ENCODE peak calls at places on chromosomes 3 and 15, in ten cellular contexts. E is A549; W is tibial artery; C is tibial nerve; K is fibroblast of lung; P is CD8-positive, alpha-beta T cell; L is AG10803; D is astrocyte of the spinal cord; Z is cardiac fibroblast; T is HFF-Myc. Y is an unnamed sample.

GRCh38 chr15:41585140-41586047 is 26.4 kb downstream of the TYRO3 start:
- DNase-seq in E (peak), D (peak), C (no peak), Z (peak), L (peak), T (no peak), K (peak), W (no peak), P (peak), Y (peak)

GRCh38 chr3:23667536-23668429 is 138.0 kb upstream of the UBE2E1 start:
- DNase-seq in C (no peak), W (no peak), Z (peak), L (no peak), P (no peak), D (peak), T (no peak), E (peak), K (peak), Y (no peak)

GRCh38 chr15:66919421-66919820 is 146.0 kb upstream of the SMAD3 start:
- DNase-seq in P (no peak), D (no peak), T (no peak), L (no peak), W (peak), E (no peak), Z (no peak), C (no peak), K (peak), Y (no peak)

GRCh38 chr3:136937886-136938285 is 19.9 kb upstream of the IL20RB start:
- DNase-seq in P (no peak), C (no peak), W (no peak), K (no peak), L (no peak), D (no peak), E (no peak), Z (peak), T (no peak), Y (no peak)

GRCh38 chr15:50907866-50908208 is 646 bp upstream of the AP4E1 start:
- DNase-seq in T (no peak), K (peak), Z (peak), W (no peak), C (no peak), E (peak), D (peak), P (peak), L (peak), Y (peak)

GRCh38 chr3:142886938-142887337 is 1.9 kb downstream of the PCOLCE2 start:
- DNase-seq in L (peak), D (peak), C (no peak), E (peak), P (no peak), K (peak), W (no peak), Z (peak), T (no peak), Y (peak)

GRCh38 chr15:50190166-50190570 is 8.2 kb downstream of the SLC27A2 start:
- DNase-seq in P (no peak), W (no peak), C (no peak), L (no peak), E (no peak), Z (no peak), D (no peak), K (no peak), T (no peak), Y (no peak)

GRCh38 chr15:60548101-60548500 is 69.2 kb upstream of the ICE2 start:
- DNase-seq in T (no peak), K (no peak), D (no peak), Z (no peak), P (peak), W (no peak), L (no peak), C (no peak), E (no peak), Y (no peak)

GRCh38 chr3:54211097-54211496 is 88.7 kb downstream of the CACNA2D3 start:
- DNase-seq in C (no peak), P (no peak), E (no peak), K (no peak), D (no peak), L (no peak), Z (no peak), W (no peak), T (no peak), Y (peak)

GRCh38 chr3:190301591-190301990 is 20.7 kb downstream of the CLDN1 start:
- DNase-seq in E (no peak), P (no peak), D (no peak), T (no peak), K (no peak), Z (peak), W (no peak), C (no peak), L (no peak), Y (peak)

GRCh38 chr3:65814883-65815578 is 223.7 kb downstream of the MAGI1 start:
- DNase-seq in E (no peak), D (no peak), W (no peak), C (no peak), T (no peak), L (no peak), Z (no peak), K (no peak), P (no peak), Y (no peak)

GRCh38 chr15:85475317-85475701 is 94.9 kb downstream of the AKAP13 start:
- DNase-seq in D (no peak), W (no peak), T (no peak), P (no peak), K (no peak), C (no peak), L (peak), Z (no peak), E (no peak), Y (no peak)

GRCh38 chr3:49841126-49841525 is 15.2 kb downstream of the TRAIP start:
- DNase-seq in E (peak), L (no peak), T (no peak), Z (peak), W (no peak), D (peak), C (no peak), P (no peak), K (no peak), Y (peak)

GRCh38 chr15:68676926-68677325 is 98.1 kb downstream of the CORO2B start:
- DNase-seq in T (no peak), P (no peak), W (no peak), C (no peak), K (no peak), D (no peak), Z (no peak), E (no peak), L (no peak), Y (no peak)

GRCh38 chr3:100665230-100665629 is 44.1 kb upstream of the TFG start:
- DNase-seq in T (no peak), W (no peak), D (no peak), Z (no peak), K (no peak), E (no peak), L (no peak), C (no peak), P (no peak), Y (no peak)

GRCh38 chr3:161423911-161424522 is 52.7 kb upstream of the SPTSSB start:
- DNase-seq in P (no peak), E (peak), D (peak), K (peak), L (peak), Z (peak), W (no peak), T (peak), C (no peak), Y (peak)

GRCh38 chr3:164302622-164303021 is 775.7 kb downstream of the SI start:
- DNase-seq in P (no peak), C (no peak), D (no peak), Z (no peak), E (no peak), K (no peak), L (no peak), T (no peak), W (no peak), Y (no peak)

GRCh38 chr3:125061170-125061569 is 5.4 kb upstream of the HEG1 start:
- DNase-seq in W (peak), T (no peak), C (peak), K (peak), D (no peak), L (peak), Z (peak), E (no peak), P (no peak), Y (peak)

GRCh38 chr3:107217161-107217560 is 160.1 kb upstream of the CCDC54 start:
- DNase-seq in P (no peak), C (no peak), Z (peak), L (peak), T (no peak), K (peak), D (peak), W (no peak), E (peak), Y (peak)

GRCh38 chr3:193391902-193392301 is 13.3 kb upstream of the ATP13A5 start:
- DNase-seq in L (no peak), Z (no peak), D (peak), C (no peak), W (no peak), K (peak), E (no peak), P (no peak), T (peak), Y (peak)

GRCh38 chr3:115110830-115111229 is 36.3 kb downstream of the ZBTB20 start:
- DNase-seq in T (no peak), W (no peak), L (no peak), K (no peak), Z (no peak), P (no peak), C (no peak), E (no peak), D (no peak), Y (no peak)

GRCh38 chr3:114558271-114558670 is 264.4 kb downstream of the TIGIT start:
- DNase-seq in K (peak), E (no peak), L (peak), P (no peak), Z (peak), W (no peak), T (no peak), D (no peak), C (no peak), Y (peak)

GRCh38 chr3:149771652-149772271 is 19.5 kb upstream of the COMMD2 start:
- DNase-seq in C (peak), T (no peak), Z (peak), D (peak), L (peak), W (no peak), E (peak), K (peak), P (peak), Y (peak)

DNA sequence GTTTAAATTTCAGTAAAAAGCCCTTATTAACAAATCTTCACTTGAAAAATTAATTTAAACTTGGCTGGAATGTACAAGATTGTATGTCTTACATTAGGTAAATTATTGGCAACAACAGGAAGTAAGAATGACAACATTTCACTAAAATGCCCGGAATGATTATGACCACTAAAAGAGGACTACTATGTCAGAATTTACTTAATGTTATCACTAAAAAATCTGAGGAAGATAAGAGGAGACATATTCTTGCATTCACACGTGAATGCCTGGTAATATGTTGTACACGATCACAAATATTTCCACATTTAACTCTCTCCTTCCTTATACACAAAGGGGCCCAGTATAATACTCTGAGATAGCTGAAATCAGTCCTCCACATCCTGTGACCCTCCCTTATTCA is 29.7 kb downstream of the VGLL3 start:
- DNase-seq in E (no peak), T (no peak), P (no peak), K (peak), W (no peak), D (no peak), C (no peak), Z (peak), L (no peak), Y (peak)
- H3K4me3 ChIP-seq in E (no peak), T (no peak), P (no peak), K (no peak), W (no peak), D (no peak), C (no peak), Z (no peak), L (no peak), Y (no peak)

GRCh38 chr15:77096541-77096940 is 25.6 kb upstream of the TSPAN3 start:
- DNase-seq in K (no peak), W (no peak), T (no peak), L (no peak), D (no peak), E (no peak), P (no peak), Z (no peak), C (no peak), Y (no peak)
- TF ChIP-seq CTCF in K (no peak), W (no peak), T (no peak), L (no peak), D (no peak), E (no peak), P (no peak), Z (no peak), C (no peak), Y (no peak)

GRCh38 chr15:26628879-26629529 is 143.9 kb downstream of the GABRB3 start:
- DNase-seq in Z (no peak), D (no peak), W (peak), P (no peak), E (peak), K (peak), L (peak), T (peak), C (peak), Y (no peak)
- H3K4me3 ChIP-seq in Z (no peak), D (no peak), W (peak), P (no peak), E (peak), K (peak), L (peak), T (peak), C (peak), Y (no peak)

GRCh38 chr3:9808345-9809037 is 1.6 kb upstream of the TTLL3 start:
- DNase-seq in P (peak), C (no peak), T (peak), L (peak), D (no peak), W (no peak), K (peak), Z (peak), E (peak), Y (peak)
- TF ChIP-seq CTCF in P (peak), C (no peak), T (no peak), L (peak), D (peak), W (no peak), K (peak), Z (peak), E (no peak), Y (peak)

DNA sequence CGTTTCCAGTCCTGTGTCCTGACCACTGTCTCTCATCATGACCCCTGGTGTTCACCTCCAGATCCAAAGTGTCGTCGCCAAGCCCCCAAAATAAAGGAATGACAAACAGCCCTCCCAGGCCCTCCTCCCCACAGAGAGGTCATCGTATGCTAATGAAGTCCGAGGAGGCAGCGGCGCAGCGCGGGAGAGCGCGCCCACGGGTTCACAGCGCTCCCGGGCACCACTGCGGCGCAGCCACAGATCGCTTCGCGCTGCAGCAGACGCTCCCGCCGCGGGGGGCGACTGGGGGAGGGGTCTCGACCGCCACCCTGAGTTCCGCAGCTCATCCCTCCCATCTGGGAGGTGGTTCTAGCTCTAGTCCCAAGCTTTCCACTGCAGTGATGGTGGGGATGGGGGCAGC is 1.3 kb downstream of the DGKG start:
- DNase-seq in P (no peak), Z (no peak), D (no peak), K (no peak), W (peak), T (no peak), L (no peak), C (no peak), E (no peak), Y (no peak)
- H3K4me3 ChIP-seq in P (no peak), Z (peak), D (no peak), K (no peak), W (peak), T (no peak), L (no peak), C (peak), E (no peak), Y (no peak)

GRCh38 chr3:63450023-63450422 is 171.9 kb downstream of the SYNPR start:
- DNase-seq in W (no peak), P (no peak), K (peak), T (no peak), L (peak), D (no peak), Z (peak), E (no peak), C (no peak), Y (peak)

DNA sequence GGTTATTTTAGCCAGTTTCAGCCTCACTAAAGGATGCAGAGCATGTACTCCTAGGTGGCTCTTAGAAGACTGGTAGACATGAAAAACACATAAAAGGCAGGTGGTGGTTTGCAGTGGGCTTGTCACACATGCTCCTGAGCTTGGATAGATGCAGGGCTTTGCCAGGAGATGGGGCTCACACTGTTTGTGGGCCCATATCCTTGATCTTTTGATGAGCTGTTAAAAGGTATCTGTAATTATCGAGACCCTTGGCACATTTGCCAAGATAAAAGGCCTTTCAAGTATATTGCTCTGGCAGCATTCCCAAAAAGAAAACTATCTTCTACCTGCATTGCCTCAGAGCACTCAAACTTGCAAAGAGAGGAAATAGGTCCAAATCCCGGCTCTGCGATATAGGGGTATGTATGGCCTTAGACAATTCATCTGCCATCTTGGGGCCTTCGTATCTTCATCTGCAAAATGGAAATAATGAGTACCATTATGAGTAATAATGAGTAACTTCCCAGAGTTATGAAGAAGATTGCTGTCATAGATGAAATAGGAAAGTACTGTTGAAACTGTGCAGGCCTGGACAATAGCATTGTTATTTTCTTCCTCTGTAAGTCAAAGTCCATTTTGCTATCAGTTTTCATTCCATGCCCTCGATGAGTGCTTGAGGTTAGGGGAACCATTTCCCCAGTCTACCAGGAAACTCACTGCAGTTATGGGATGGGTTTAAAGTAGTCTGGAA is 172.7 kb downstream of the SYNPR start:
- DNase-seq in T (no peak), P (no peak), W (no peak), D (no peak), K (peak), Z (peak), E (no peak), C (no peak), L (no peak), Y (no peak)
- TF ChIP-seq CTCF in T (no peak), P (no peak), W (no peak), D (no peak), K (no peak), Z (no peak), E (no peak), C (no peak), L (no peak), Y (no peak)

Y was measured in choroid plexus epithelial cell.